ENCODE peak calls at places on chromosomes 4 and X, in seven cellular contexts. Y, U, L, P, C, W and Z are unnamed samples.

GRCh38 chr4:84877051-84877833 is 89.2 kb downstream of the WDFY3 start:
- DNase-seq in U (no peak), P (peak), C (no peak), W (no peak), L (no peak), Y (no peak), Z (peak)

GRCh38 chr4:7929530-7929951 is 10.1 kb downstream of the AFAP1 start:
- DNase-seq in C (peak), P (peak), U (no peak), W (no peak), L (no peak), Y (no peak), Z (peak)

GRCh38 chr4:148225639-148226038 is 216.6 kb downstream of the NR3C2 start:
- DNase-seq in P (no peak), W (no peak), U (no peak), L (no peak), C (no peak), Y (no peak), Z (no peak)

GRCh38 chrX:8743126-8743732 is 11.3 kb upstream of the ANOS1 start:
- DNase-seq in W (peak), L (peak), P (peak), Y (peak), U (no peak), C (peak), Z (peak)

GRCh38 chr4:18937746-18938145 is 916.2 kb upstream of the LCORL start:
- DNase-seq in W (no peak), L (no peak), C (no peak), P (no peak), U (no peak), Y (no peak), Z (no peak)

GRCh38 chr4:81470456-81471327 is 1.0 kb downstream of the RASGEF1B start:
- DNase-seq in L (no peak), W (peak), U (peak), P (peak), Y (no peak), C (peak), Z (peak)

GRCh38 chr4:110371016-110371795 is 104.7 kb upstream of the ENPEP start:
- DNase-seq in W (no peak), U (no peak), P (no peak), Y (no peak), C (no peak), L (no peak), Z (peak)

GRCh38 chrX:138710311-138710791 is 1.2 kb downstream of the FGF13 start:
- DNase-seq in L (no peak), P (peak), C (peak), W (peak), Y (no peak), U (peak), Z (peak)

GRCh38 chrX:56314334-56314733 is 82.2 kb downstream of the KLF8 start:
- DNase-seq in W (no peak), U (no peak), L (no peak), Y (no peak), P (no peak), C (no peak), Z (no peak)

GRCh38 chr4:98284640-98285046 is 23.5 kb downstream of the RAP1GDS1 start:
- DNase-seq in U (no peak), P (peak), W (peak), C (peak), L (no peak), Y (no peak), Z (peak)

GRCh38 chr4:173753408-173753807 is 223.4 kb upstream of the HAND2 start:
- DNase-seq in C (no peak), U (no peak), Y (no peak), P (no peak), L (no peak), W (no peak), Z (no peak)

GRCh38 chr4:155392486-155393184 is 15.9 kb upstream of the MAP9 start:
- DNase-seq in C (no peak), W (no peak), P (peak), L (no peak), U (no peak), Y (no peak), Z (peak)

GRCh38 chrX:2848806-2849420 is 20.2 kb downstream of the GYG2 start:
- DNase-seq in U (no peak), L (no peak), W (peak), P (peak), C (no peak), Y (no peak), Z (peak)

GRCh38 chr4:111960241-111960667 is 185.0 kb upstream of the FAM241A start:
- DNase-seq in L (no peak), Y (no peak), C (no peak), W (no peak), U (no peak), P (no peak), Z (peak)

GRCh38 chr4:51885371-51885770 is 42.4 kb downstream of the DCUN1D4 start:
- DNase-seq in C (no peak), L (no peak), Y (no peak), U (no peak), P (peak), W (no peak), Z (no peak)

GRCh38 chr4:76698141-76698540 is 199.8 kb downstream of the SOWAHB start:
- DNase-seq in L (no peak), Y (no peak), W (no peak), P (no peak), C (no peak), U (no peak), Z (no peak)

GRCh38 chrX:110086916-110087484 is 84.1 kb downstream of the TMEM164 start:
- DNase-seq in P (peak), U (no peak), C (no peak), Y (no peak), L (no peak), W (no peak), Z (no peak)

GRCh38 chr4:174555793-174556630 is 33.7 kb upstream of the HPGD start:
- DNase-seq in Y (no peak), P (no peak), L (no peak), W (no peak), C (no peak), U (no peak), Z (no peak)